ENCODE peak calls at places on chromosome 5, in nine cellular contexts. One of them, this sample, is unnamed.

GRCh38 chr5:126015244-126016054 is 407.8 kb upstream of the GRAMD2B start:
- DNase-seq in K562: no peak
- DNase-seq in upper lobe of right lung: no peak
- DNase-seq in amniotic stem cell: no peak
- DNase-seq in iris pigment epithelial cell: peak
- DNase-seq in activated CD4-positive, alpha-beta T cell treated with anti-CD3 and anti-CD28 coated beads, Interleukin-2, amount 50 U/mL, for 24 hours: no peak
- DNase-seq in activated effector memory CD4-positive, alpha-beta T cell treated with Interleukin-2 at 50 U/mL for 16 hours: no peak
- DNase-seq in endodermal cell: no peak
- DNase-seq in bronchial epithelial cell: peak
- DNase-seq in this sample: no peak

GRCh38 chr5:155402927-155403645 is 389.5 kb downstream of the KIF4B start:
- DNase-seq in K562: no peak
- DNase-seq in upper lobe of right lung: no peak
- DNase-seq in amniotic stem cell: no peak
- DNase-seq in iris pigment epithelial cell: no peak
- DNase-seq in activated CD4-positive, alpha-beta T cell treated with anti-CD3 and anti-CD28 coated beads, Interleukin-2, amount 50 U/mL, for 24 hours: no peak
- DNase-seq in activated effector memory CD4-positive, alpha-beta T cell treated with Interleukin-2 at 50 U/mL for 16 hours: no peak
- DNase-seq in endodermal cell: no peak
- DNase-seq in bronchial epithelial cell: peak
- DNase-seq in this sample: peak

GRCh38 chr5:74762599-74762998 is 4.3 kb downstream of the GFM2 start:
- DNase-seq in K562: no peak
- DNase-seq in upper lobe of right lung: no peak
- DNase-seq in amniotic stem cell: peak
- DNase-seq in iris pigment epithelial cell: peak
- DNase-seq in activated CD4-positive, alpha-beta T cell treated with anti-CD3 and anti-CD28 coated beads, Interleukin-2, amount 50 U/mL, for 24 hours: peak
- DNase-seq in activated effector memory CD4-positive, alpha-beta T cell treated with Interleukin-2 at 50 U/mL for 16 hours: no peak
- DNase-seq in endodermal cell: no peak
- DNase-seq in bronchial epithelial cell: peak
- DNase-seq in this sample: no peak

GRCh38 chr5:56638061-56638621 is 177.2 kb upstream of the MAP3K1 start:
- DNase-seq in K562: no peak
- DNase-seq in upper lobe of right lung: no peak
- DNase-seq in amniotic stem cell: no peak
- DNase-seq in iris pigment epithelial cell: no peak
- DNase-seq in activated CD4-positive, alpha-beta T cell treated with anti-CD3 and anti-CD28 coated beads, Interleukin-2, amount 50 U/mL, for 24 hours: no peak
- DNase-seq in activated effector memory CD4-positive, alpha-beta T cell treated with Interleukin-2 at 50 U/mL for 16 hours: no peak
- DNase-seq in endodermal cell: peak
- DNase-seq in bronchial epithelial cell: no peak
- DNase-seq in this sample: peak

GRCh38 chr5:124906339-124907097 is 160.1 kb upstream of the ZNF608 start:
- DNase-seq in K562: no peak
- DNase-seq in upper lobe of right lung: no peak
- DNase-seq in amniotic stem cell: no peak
- DNase-seq in iris pigment epithelial cell: peak
- DNase-seq in activated CD4-positive, alpha-beta T cell treated with anti-CD3 and anti-CD28 coated beads, Interleukin-2, amount 50 U/mL, for 24 hours: no peak
- DNase-seq in activated effector memory CD4-positive, alpha-beta T cell treated with Interleukin-2 at 50 U/mL for 16 hours: no peak
- DNase-seq in endodermal cell: peak
- DNase-seq in bronchial epithelial cell: peak
- DNase-seq in this sample: peak

GRCh38 chr5:95759634-95760033 is 28.5 kb downstream of the RHOBTB3 start:
- DNase-seq in K562: no peak
- DNase-seq in upper lobe of right lung: no peak
- DNase-seq in amniotic stem cell: no peak
- DNase-seq in iris pigment epithelial cell: peak
- DNase-seq in activated CD4-positive, alpha-beta T cell treated with anti-CD3 and anti-CD28 coated beads, Interleukin-2, amount 50 U/mL, for 24 hours: no peak
- DNase-seq in activated effector memory CD4-positive, alpha-beta T cell treated with Interleukin-2 at 50 U/mL for 16 hours: no peak
- DNase-seq in endodermal cell: no peak
- DNase-seq in bronchial epithelial cell: peak
- DNase-seq in this sample: peak

GRCh38 chr5:157708866-157709265 is 22.4 kb upstream of the THG1L start:
- DNase-seq in K562: no peak
- DNase-seq in upper lobe of right lung: no peak
- DNase-seq in amniotic stem cell: no peak
- DNase-seq in iris pigment epithelial cell: peak
- DNase-seq in activated CD4-positive, alpha-beta T cell treated with anti-CD3 and anti-CD28 coated beads, Interleukin-2, amount 50 U/mL, for 24 hours: no peak
- DNase-seq in activated effector memory CD4-positive, alpha-beta T cell treated with Interleukin-2 at 50 U/mL for 16 hours: no peak
- DNase-seq in endodermal cell: no peak
- DNase-seq in bronchial epithelial cell: no peak
- DNase-seq in this sample: no peak

GRCh38 chr5:64149268-64149667 is 16.4 kb upstream of the RNF180 start:
- DNase-seq in K562: no peak
- DNase-seq in upper lobe of right lung: no peak
- DNase-seq in amniotic stem cell: no peak
- DNase-seq in iris pigment epithelial cell: no peak
- DNase-seq in activated CD4-positive, alpha-beta T cell treated with anti-CD3 and anti-CD28 coated beads, Interleukin-2, amount 50 U/mL, for 24 hours: no peak
- DNase-seq in activated effector memory CD4-positive, alpha-beta T cell treated with Interleukin-2 at 50 U/mL for 16 hours: no peak
- DNase-seq in endodermal cell: no peak
- DNase-seq in bronchial epithelial cell: no peak
- DNase-seq in this sample: peak

GRCh38 chr5:54136666-54137440 is 173.5 kb downstream of the ARL15 start:
- DNase-seq in K562: no peak
- DNase-seq in upper lobe of right lung: no peak
- DNase-seq in amniotic stem cell: no peak
- DNase-seq in iris pigment epithelial cell: no peak
- DNase-seq in activated CD4-positive, alpha-beta T cell treated with anti-CD3 and anti-CD28 coated beads, Interleukin-2, amount 50 U/mL, for 24 hours: no peak
- DNase-seq in activated effector memory CD4-positive, alpha-beta T cell treated with Interleukin-2 at 50 U/mL for 16 hours: no peak
- DNase-seq in endodermal cell: no peak
- DNase-seq in bronchial epithelial cell: no peak
- DNase-seq in this sample: no peak

GRCh38 chr5:132269635-132270344 is 12.3 kb downstream of the PDLIM4 start:
- DNase-seq in K562: no peak
- DNase-seq in upper lobe of right lung: no peak
- DNase-seq in amniotic stem cell: no peak
- DNase-seq in iris pigment epithelial cell: no peak
- DNase-seq in activated CD4-positive, alpha-beta T cell treated with anti-CD3 and anti-CD28 coated beads, Interleukin-2, amount 50 U/mL, for 24 hours: no peak
- DNase-seq in activated effector memory CD4-positive, alpha-beta T cell treated with Interleukin-2 at 50 U/mL for 16 hours: no peak
- DNase-seq in endodermal cell: no peak
- DNase-seq in bronchial epithelial cell: no peak
- DNase-seq in this sample: no peak

GRCh38 chr5:139164020-139164419 is 34.1 kb downstream of the SIL1 start:
- DNase-seq in K562: no peak
- DNase-seq in upper lobe of right lung: no peak
- DNase-seq in amniotic stem cell: no peak
- DNase-seq in iris pigment epithelial cell: peak
- DNase-seq in activated CD4-positive, alpha-beta T cell treated with anti-CD3 and anti-CD28 coated beads, Interleukin-2, amount 50 U/mL, for 24 hours: no peak
- DNase-seq in activated effector memory CD4-positive, alpha-beta T cell treated with Interleukin-2 at 50 U/mL for 16 hours: no peak
- DNase-seq in endodermal cell: no peak
- DNase-seq in bronchial epithelial cell: peak
- DNase-seq in this sample: no peak

This sample was measured in NCI-H345.